ENCODE peak calls at places on chromosomes 3 and 15, in nine cellular contexts. K is PC-3; W is CD8-positive, alpha-beta T cell; H is gastrocnemius medialis; Z is psoas muscle; P is mammary epithelial cell; F is HCT116; L is IMR-90; J is foreskin fibroblast. T is an unnamed sample.

GRCh38 chr3:161296814-161297213 is 74.5 kb downstream of the SPTSSB start:
- DNase-seq in F (no peak), P (no peak), W (no peak), Z (no peak), H (no peak), K (no peak), J (no peak), L (no peak), T (no peak)

GRCh38 chr3:120850326-120851295 is 57.4 kb upstream of the STXBP5L start:
- DNase-seq in P (no peak), J (no peak), H (no peak), Z (no peak), W (no peak), L (no peak), K (no peak), F (no peak), T (no peak)

GRCh38 chr15:79994651-79995050 is 23.7 kb upstream of the BCL2A1 start:
- DNase-seq in H (no peak), W (no peak), L (peak; percentile 59), Z (no peak), J (peak; percentile 35), F (peak; percentile 16), P (peak; percentile 84), K (peak; percentile 67), T (no peak)

GRCh38 chr3:132399054-132399929 is 18.0 kb upstream of the DNAJC13 start:
- DNase-seq in H (no peak), W (no peak), K (peak; percentile 61), Z (no peak), P (peak; percentile 47), F (peak; percentile 48), L (peak; percentile 68), J (peak; percentile 59), T (peak; percentile 14)

GRCh38 chr3:195094211-195094921 is 176.6 kb downstream of the XXYLT1 start:
- DNase-seq in L (no peak), J (no peak), H (no peak), P (no peak), Z (peak; percentile 8), K (no peak), W (no peak), F (no peak), T (no peak)

GRCh38 chr15:69060041-69060481 is 45.6 kb downstream of the NOX5 start:
- DNase-seq in L (no peak), Z (peak; percentile 66), P (no peak), W (no peak), H (no peak), K (no peak), J (no peak), F (no peak), T (no peak)

GRCh38 chr15:67550522-67550921 is 8.0 kb downstream of the MAP2K5 start:
- DNase-seq in F (no peak), K (no peak), Z (no peak), L (peak; percentile 34), P (no peak), J (no peak), W (no peak), H (no peak), T (no peak)

GRCh38 chr15:63583027-63583426 is 14.2 kb upstream of the FBXL22 start:
- DNase-seq in F (no peak), K (peak; percentile 23), W (no peak), Z (no peak), P (peak; percentile 82), H (no peak), J (peak; percentile 70), L (peak; percentile 92), T (no peak)

GRCh38 chr3:48416546-48416945 is 13.3 kb downstream of the PLXNB1 start:
- DNase-seq in H (no peak), P (no peak), J (no peak), K (no peak), L (no peak), F (no peak), W (no peak), Z (peak; percentile 1), T (no peak)

GRCh38 chr15:25465835-25466234 is 27.0 kb upstream of the UBE3A start:
- DNase-seq in Z (no peak), P (no peak), H (no peak), L (no peak), J (no peak), F (no peak), W (no peak), K (no peak), T (peak; percentile 19)

GRCh38 chr15:36903922-36904479 is 196.3 kb downstream of the MEIS2 start:
- DNase-seq in J (no peak), P (peak; percentile 89), K (no peak), H (no peak), W (no peak), F (no peak), L (no peak), Z (no peak), T (no peak)

GRCh38 chr3:107235923-107236315 is 141.3 kb upstream of the CCDC54 start:
- DNase-seq in F (peak; percentile 68), K (peak; percentile 95), W (peak; percentile 32), L (peak; percentile 89), P (peak; percentile 86), Z (no peak), J (peak; percentile 89), H (peak; percentile 4), T (peak; percentile 79)

GRCh38 chr3:122936335-122936734 is 91.2 kb downstream of the SEMA5B start:
- DNase-seq in H (no peak), F (no peak), L (no peak), J (no peak), K (no peak), W (no peak), P (no peak), Z (no peak), T (no peak)

GRCh38 chr3:58150800-58151199 is 60.0 kb downstream of the DNASE1L3 start:
- DNase-seq in W (no peak), J (peak; percentile 64), F (no peak), K (no peak), Z (no peak), H (no peak), P (peak; percentile 32), L (no peak), T (peak; percentile 99)
- TF ChIP-seq CTCF in W (no peak), J (no peak), F (no peak), K (no peak), Z (no peak), H (no peak), P (no peak), L (no peak), T (no peak)

DNA sequence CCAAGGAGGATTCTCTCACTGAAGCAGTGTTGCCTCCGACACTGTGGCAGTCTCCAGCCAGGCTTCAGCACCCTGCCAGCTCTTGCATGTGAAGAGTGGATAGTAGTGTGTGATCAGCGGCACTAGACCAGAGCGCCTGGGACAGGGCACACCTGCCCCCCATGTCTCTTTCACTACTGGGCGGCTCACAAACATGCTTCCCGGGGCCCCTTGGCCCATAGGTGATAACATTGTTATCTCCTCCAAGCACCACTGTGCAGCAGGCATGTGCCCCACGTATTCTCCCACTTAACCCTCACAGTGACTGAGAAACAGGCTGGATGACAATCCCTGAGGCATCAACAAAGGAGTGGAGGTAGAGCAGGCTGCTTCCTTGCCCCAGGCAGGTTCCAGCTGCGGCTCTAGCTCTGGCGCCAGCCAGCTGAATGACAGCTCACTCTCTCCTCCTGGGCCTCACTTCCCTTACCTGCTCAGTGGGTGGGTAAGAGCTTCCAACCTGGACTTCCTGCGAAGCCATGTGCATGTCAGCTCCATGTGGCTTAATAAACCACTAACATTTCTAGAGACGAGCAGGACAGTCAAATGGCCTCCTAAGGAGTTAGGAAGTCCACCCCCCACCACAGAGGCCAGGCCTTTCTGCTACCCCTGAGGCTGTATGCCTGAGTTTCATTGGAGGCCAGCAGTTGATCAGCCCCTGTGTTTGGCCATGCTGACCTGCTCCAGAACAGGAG is 37.8 kb downstream of the KLF13 start:
- DNase-seq in Z (no peak), L (no peak), F (no peak), J (no peak), H (peak; percentile 62), P (peak; percentile 73), K (peak; percentile 51), W (no peak), T (no peak)
- H3K4me3 ChIP-seq in Z (no peak overlapping the region), L (no peak overlapping the region), F (no peak overlapping the region), J (no peak overlapping the region), H (no peak overlapping the region), P (no peak overlapping the region), K (no peak overlapping the region), W (peak overlapping the region; percentile 14), T (no peak overlapping the region)

GRCh38 chr3:127291114-127291513 is 3.3 kb upstream of the PRR20G start:
- DNase-seq in H (no peak), W (no peak), J (no peak), F (no peak), P (no peak), K (no peak), L (no peak), Z (no peak), T (no peak)
- TF ChIP-seq CTCF in H (no peak), W (no peak), J (no peak), F (no peak), P (no peak), K (no peak), L (no peak), Z (no peak), T (no peak)

GRCh38 chr3:157157836-157158235 is 2.1 kb downstream of the CCNL1 start:
- DNase-seq in F (no peak), Z (no peak), L (no peak), J (no peak), H (no peak), W (no peak), K (no peak), P (no peak), T (no peak)

GRCh38 chr3:157154563-157155333 is 5.2 kb downstream of the CCNL1 start:
- DNase-seq in P (no peak), J (no peak), K (no peak), L (no peak), Z (no peak), H (no peak), F (no peak), W (no peak), T (no peak)

GRCh38 chr3:157155591-157155990 is 4.4 kb downstream of the CCNL1 start:
- DNase-seq in F (no peak), K (no peak), W (no peak), J (no peak), L (no peak), P (no peak), H (no peak), Z (no peak), T (no peak)

GRCh38 chr3:157159037-157159761 is 748 bp downstream of the CCNL1 start:
- DNase-seq in J (no peak), K (peak; percentile 46), W (peak; percentile 87), L (peak; percentile 37), F (no peak), P (peak; percentile 81), H (no peak), Z (peak; percentile 71), T (no peak)

DNA sequence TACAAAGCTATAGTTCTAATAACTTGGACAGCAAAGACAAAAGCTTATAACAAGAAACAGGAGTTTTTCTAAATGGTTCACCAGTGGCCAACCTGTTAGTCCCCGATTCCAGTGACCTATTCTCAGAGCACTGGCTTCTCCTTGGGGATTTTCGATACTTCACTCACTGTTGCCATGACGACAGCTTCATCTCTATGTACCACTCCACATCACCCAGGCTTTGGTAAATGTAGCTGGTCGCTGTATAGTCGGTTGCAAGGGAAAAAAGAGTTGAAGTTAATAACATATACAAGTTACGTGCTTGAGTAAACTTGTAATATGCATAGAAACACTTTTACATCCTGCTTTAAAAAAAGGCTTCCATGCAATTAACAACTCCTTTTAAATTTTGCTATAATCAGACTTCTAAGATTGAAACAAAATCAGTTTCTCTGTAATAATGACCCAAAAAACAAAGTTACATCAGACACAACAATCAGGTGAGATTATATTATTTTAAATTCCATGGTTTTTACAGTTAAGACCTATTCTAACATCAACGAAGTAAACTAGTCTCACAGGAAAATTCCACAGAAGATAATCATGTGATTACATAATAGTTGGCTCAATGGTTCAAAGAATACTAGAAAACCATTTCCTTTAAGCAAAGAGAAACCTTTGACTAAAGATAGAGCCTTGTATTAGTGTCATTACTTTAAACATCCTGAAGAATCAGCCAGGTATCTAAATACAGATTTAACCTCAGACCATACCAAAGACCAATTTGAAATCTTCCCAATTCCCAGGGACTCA is 2.9 kb downstream of the CCNL1 start:
- DNase-seq in L (peak; percentile 33), K (no peak), J (no peak), P (no peak), Z (no peak), F (no peak), H (no peak), W (no peak), T (no peak)
- H3K4me3 ChIP-seq in L (peak overlapping the region; percentile 21), K (peak overlapping the region; percentile 92), J (peak overlapping the region; percentile 92), P (peak overlapping the region; percentile 56), Z (peak overlapping the region; percentile 97), F (no peak overlapping the region), H (peak overlapping the region; percentile 79), W (peak overlapping the region; percentile 84), T (no peak overlapping the region)